ENCODE peak calls at places on chromosomes 13 and 19, in six cellular contexts. X, O, E, T, I and N are unnamed samples.

GRCh38 chr13:27201661-27202060 is 30.1 kb upstream of the USP12 start:
- DNase-seq in O (no peak), I (no peak), E (peak), X (no peak), T (no peak), N (no peak)

GRCh38 chr13:29935309-29935981 is 85.0 kb upstream of the UBL3 start:
- DNase-seq in E (no peak), X (no peak), I (no peak), T (no peak), O (no peak), N (no peak)

GRCh38 chr13:95382906-95383305 is 81.7 kb upstream of the ABCC4 start:
- DNase-seq in I (no peak), E (no peak), O (no peak), T (no peak), X (no peak), N (no peak)

GRCh38 chr19:48858984-48859710 is 9.3 kb downstream of the PLEKHA4 start:
- DNase-seq in E (no peak), I (no peak), T (peak), O (peak), X (no peak), N (no peak)

GRCh38 chr19:49662011-49662410 is 3.6 kb downstream of the IRF3 start:
- DNase-seq in E (no peak), T (no peak), I (no peak), O (no peak), X (no peak), N (no peak)

GRCh38 chr13:90184355-90184754 is 1163.1 kb upstream of the MIR17HG start:
- DNase-seq in I (no peak), X (no peak), E (no peak), T (no peak), O (no peak), N (no peak)

GRCh38 chr13:38685974-38686571 is 804 bp upstream of the FREM2 start:
- DNase-seq in I (peak), O (peak), E (no peak), X (peak), T (peak), N (no peak)

GRCh38 chr19:19334063-19334988 is 13.7 kb downstream of the MAU2 start:
- DNase-seq in E (no peak), T (no peak), I (no peak), X (no peak), O (no peak), N (no peak)

GRCh38 chr13:26342898-26343297 is 89.0 kb downstream of the CDK8 start:
- DNase-seq in I (no peak), E (no peak), O (no peak), X (no peak), T (no peak), N (no peak)

GRCh38 chr19:40613669-40614594 is 12.8 kb downstream of the LTBP4 start:
- DNase-seq in X (no peak), O (peak), E (peak), I (peak), T (peak), N (no peak)

GRCh38 chr13:66574606-66575005 is 655.5 kb downstream of the PCDH9 start:
- DNase-seq in T (no peak), O (no peak), E (peak), I (no peak), X (no peak), N (no peak)

GRCh38 chr13:85806553-85807175 is 7.4 kb upstream of the SLITRK6 start:
- DNase-seq in I (peak), E (peak), X (peak), O (no peak), T (peak), N (no peak)

GRCh38 chr13:98368019-98368418 is 190.9 kb upstream of the RNF113B start:
- DNase-seq in E (peak), O (no peak), X (no peak), I (peak), T (no peak), N (no peak)

GRCh38 chr19:33446918-33447293 is 73.4 kb downstream of the CEBPG start:
- DNase-seq in X (no peak), I (no peak), T (no peak), E (no peak), O (no peak), N (no peak)

GRCh38 chr19:19110410-19111137 is 27.7 kb downstream of the TMEM161A start:
- DNase-seq in X (no peak), T (peak), E (no peak), O (peak), I (no peak), N (no peak)

GRCh38 chr19:32350492-32350891 is 5.1 kb downstream of the ZNF507 start:
- DNase-seq in O (no peak), I (no peak), X (no peak), T (peak), E (no peak), N (no peak)

GRCh38 chr13:20161275-20161950 is 561 bp upstream of the GJA3 start:
- DNase-seq in T (peak), X (no peak), I (no peak), E (no peak), O (no peak), N (no peak)

GRCh38 chr13:49298903-49299605 is 51.3 kb downstream of the CDADC1 start:
- DNase-seq in I (no peak), T (no peak), E (no peak), O (no peak), X (no peak), N (peak)

GRCh38 chr13:49302222-49302621 is 54.5 kb downstream of the CDADC1 start:
- DNase-seq in O (no peak), X (no peak), E (no peak), T (no peak), I (no peak), N (no peak)

GRCh38 chr13:49303533-49304252 is 56.0 kb downstream of the CDADC1 start:
- DNase-seq in X (no peak), E (no peak), T (no peak), O (no peak), I (no peak), N (no peak)

GRCh38 chr13:49302817-49303216 is 55.1 kb downstream of the CDADC1 start:
- DNase-seq in I (no peak), E (no peak), O (no peak), T (no peak), X (no peak), N (no peak)

DNA sequence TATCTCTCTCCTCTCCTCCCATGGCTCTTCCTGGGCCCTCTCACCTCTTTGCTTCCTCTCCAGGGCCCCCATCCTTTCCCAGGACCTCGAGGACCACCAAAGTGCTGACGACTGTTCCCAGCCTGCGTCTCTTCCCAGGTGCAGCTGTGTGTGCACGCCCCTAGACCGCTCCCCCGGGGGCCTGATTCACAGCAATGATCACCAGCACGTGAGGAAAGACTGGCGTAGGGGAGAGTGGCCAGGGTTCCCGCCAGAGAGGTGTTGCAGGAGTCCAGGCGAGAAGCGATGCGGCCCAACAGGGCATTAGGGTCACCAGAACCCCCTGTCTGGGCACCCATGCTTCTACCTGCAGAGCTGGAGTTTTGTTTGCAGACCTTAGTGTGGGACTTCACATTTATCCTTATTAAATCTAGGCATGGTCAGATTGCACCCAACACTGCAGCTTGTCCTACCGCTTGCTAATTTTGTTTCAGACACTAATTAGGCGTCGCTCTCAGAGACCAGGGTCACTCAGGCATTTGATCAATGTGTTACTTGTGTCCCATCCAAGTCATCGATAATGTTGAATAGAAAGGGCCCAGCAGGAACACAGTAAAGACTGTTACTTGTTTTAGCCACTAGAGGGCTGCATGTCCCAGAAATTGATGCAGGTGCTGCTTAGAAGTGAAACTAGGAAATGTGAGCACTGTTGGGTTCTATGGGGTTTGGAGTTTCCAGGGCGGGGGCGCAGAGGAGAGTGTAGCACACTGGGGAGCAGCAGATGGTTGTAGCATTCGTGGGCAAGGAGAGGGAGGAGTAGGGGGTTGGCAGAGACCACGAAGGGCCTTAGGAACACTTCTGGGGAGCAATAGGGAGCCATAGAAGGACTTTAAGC is 53.2 kb downstream of the CDADC1 start:
- DNase-seq in O (peak), E (peak), I (peak), X (peak), T (peak), N (no peak)
- H3K14ac ChIP-seq in O (no peak), E (peak), I (no peak), X (no peak), T (no peak), N (no peak)

DNA sequence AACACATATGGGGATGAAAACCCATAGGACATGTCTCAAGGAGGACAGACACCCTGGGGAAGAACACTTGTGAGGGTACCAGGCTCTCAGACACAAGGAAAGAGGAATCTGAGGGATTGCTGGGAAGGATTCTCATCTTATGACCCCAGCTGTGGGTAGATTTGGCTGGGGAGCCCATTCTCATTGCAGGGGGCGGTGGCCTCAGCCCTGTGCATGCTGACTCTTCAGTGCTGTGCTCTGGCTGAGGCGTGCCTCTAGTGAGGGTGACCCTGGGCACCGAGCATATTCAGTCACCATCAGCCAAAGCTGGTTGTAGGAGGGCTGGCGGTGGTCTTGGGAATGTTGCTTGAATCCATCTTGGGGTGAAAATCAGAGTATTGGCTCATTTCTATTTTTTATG is 140.7 kb downstream of the TM9SF2 start:
- DNase-seq in I (no peak), E (no peak), T (no peak), O (no peak), X (no peak), N (no peak)
- H2AFZ ChIP-seq in I (no peak), E (no peak), T (no peak), O (no peak), X (no peak), N (no peak)

DNA sequence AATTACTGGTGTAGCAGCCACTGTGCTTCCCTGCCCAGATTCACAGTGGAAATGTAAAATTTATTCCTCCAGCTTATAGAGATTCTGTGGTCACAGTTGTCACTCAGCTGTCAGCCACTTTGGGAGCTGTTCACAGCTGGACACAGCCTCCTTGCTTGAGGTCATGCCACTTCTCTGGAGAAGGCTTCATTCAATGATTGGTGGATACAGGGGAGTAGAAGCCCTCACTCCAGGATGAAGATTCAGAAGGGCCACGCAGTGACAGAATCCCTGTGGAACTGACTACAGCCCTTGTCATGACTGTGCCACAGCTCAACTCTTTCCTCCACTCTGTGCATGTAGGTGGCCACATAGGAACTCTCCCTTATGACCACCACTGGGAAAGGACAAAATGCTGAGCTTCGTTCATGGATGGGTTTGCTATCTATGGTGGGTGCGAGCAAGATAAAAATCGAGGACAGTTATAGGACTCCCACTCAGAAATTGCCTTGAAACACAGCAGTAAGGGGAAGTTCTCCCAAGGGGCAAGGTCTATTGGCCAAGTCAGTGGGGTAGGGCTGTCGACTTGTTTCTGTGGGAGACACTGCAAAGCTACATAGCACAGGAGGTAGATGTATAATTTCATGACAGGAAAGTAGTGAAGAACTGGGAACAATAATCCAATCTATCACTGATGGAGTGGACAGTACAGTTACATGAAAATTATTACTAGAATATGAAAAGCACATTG is 98.7 kb downstream of the CCNA1 start:
- DNase-seq in I (no peak), O (no peak), E (no peak), X (no peak), T (no peak), N (no peak)
- H3K14ac ChIP-seq in I (no peak), O (no peak), E (no peak), X (no peak), T (no peak), N (no peak)

DNA sequence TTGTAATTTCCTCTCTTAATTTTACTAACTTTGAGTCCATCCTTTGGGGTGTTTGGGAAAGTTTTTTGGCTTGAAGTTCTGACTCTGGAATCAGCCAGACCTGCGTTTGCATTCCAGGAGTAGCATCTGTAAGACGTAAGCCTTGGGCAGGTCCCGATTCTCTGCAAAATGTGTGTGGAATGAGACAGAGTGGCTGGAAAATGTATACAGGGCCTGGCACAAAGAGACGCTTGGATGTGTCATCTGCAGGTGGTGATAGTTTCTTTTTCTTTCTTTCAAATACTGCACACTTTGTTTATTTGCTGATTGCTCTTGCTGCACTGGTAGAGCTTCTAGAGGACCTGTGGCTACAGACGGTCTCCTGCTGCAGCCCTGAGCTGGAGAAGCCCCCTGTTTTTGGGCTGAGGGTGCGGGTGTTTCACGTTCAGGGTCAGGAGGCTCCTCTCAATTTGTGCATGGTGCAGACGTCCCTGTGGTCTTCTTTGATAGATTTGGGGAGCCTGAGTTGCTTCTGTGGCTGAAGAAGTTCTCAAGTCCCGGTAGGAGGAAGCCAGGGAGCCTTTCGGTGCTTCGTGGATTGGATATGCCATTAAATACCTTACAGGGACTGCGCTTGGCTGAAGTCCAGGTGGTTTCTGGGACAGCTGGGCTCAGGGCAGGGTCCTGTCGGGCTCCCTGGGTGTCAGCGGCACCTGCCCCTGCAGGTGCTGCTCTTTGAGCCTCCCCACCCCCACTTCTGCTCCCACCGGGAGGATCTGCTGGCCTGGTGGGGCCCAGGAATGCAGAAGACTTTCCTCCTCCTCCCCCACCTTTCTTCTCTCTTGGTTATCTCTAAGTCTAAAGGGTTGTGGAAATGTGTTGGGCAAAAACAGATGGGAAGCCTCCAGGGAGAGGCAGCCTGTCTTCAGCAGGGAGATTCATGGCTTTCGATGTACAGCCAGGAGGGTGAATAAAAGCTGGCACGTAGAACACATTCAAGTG is 44.1 kb upstream of the GAS6 start:
- DNase-seq in I (peak), E (peak), T (peak), X (no peak), O (no peak), N (no peak)
- H2AFZ ChIP-seq in I (no peak), E (peak), T (peak), X (no peak), O (no peak), N (peak)

GRCh38 chr19:8368136-8368535 is 4.2 kb downstream of the ANGPTL4 start:
- DNase-seq in X (no peak), O (no peak), E (no peak), T (peak), I (peak), N (no peak)

GRCh38 chr19:8371011-8371804 is 7.3 kb downstream of the ANGPTL4 start:
- DNase-seq in T (no peak), O (no peak), X (no peak), I (no peak), E (no peak), N (no peak)

GRCh38 chr19:8367327-8368001 is 3.5 kb downstream of the ANGPTL4 start:
- DNase-seq in I (peak), E (peak), O (peak), X (peak), T (peak), N (peak)

GRCh38 chr19:8366961-8367326 is 3.0 kb downstream of the ANGPTL4 start:
- DNase-seq in T (peak), X (no peak), I (no peak), E (no peak), O (no peak), N (no peak)

DNA sequence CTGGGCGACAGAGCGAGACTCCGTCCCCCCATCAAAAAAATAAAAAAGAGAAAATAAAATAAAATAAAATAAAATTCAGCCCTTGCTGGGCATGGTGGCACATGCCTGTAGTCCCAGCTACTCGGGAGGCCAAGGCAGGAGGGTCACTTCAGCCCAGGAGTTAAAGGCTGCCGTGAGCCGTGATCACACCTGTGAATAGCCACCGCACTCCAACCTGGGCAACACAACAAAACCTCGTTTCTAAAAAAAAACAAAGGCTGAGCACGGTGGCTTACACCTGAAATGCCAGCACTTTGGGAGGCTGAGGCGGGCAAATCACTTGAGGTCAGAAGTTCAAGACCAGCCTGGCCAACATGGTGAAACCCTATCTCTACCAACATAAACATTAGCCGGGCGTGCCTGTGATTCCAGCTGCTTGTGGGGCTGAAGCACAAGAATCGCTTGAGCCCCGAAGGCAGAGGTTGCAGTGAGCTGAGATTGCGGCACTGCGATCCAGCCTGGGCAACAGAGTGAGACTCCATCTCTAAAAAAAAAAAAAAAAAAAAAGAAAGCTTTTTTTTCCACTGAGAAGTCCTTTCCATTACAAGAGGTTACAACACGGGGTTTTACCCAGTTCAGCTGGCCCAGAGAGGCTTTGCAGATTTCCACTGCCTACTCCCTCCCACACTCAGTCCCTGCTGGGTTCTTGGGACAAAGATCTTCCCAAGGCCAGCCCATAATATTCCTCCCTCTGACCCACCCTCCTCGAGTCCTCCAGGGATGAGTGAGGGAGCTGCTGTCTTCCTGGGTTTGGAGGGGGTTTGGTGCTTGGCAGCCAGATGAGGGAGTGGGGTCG is 6.4 kb downstream of the ANGPTL4 start:
- DNase-seq in I (peak), X (no peak), O (no peak), T (peak), E (no peak), N (no peak)
- H3K14ac ChIP-seq in I (peak), X (no peak), O (no peak), T (no peak), E (no peak), N (no peak)